ENCODE peak calls at places on chromosomes 6 and 20, in seven cellular contexts. Z, R, K, H, A, O and J are unnamed samples.
A peak's percentile ranks its signal among the peaks of the same experiment; 100 is the strongest.

GRCh38 chr6:136640132-136640915 is 90.1 kb upstream of the MAP7 start:
- DNase-seq in H (no peak), A (no peak), O (peak; percentile 34), K (no peak), R (no peak), Z (no peak), J (no peak)

GRCh38 chr6:117345292-117345610 is 79.9 kb downstream of the VGLL2 start:
- DNase-seq in Z (no peak), K (no peak), A (no peak), H (no peak), O (no peak), R (no peak), J (no peak)

GRCh38 chr20:1505871-1506270 is 14.7 kb upstream of the SIRPB2 start:
- DNase-seq in H (no peak), K (no peak), A (no peak), Z (no peak), R (no peak), O (peak; percentile 69), J (no peak)

GRCh38 chr6:81890846-81891245 is 138.4 kb upstream of the TENT5A start:
- DNase-seq in R (no peak), K (no peak), A (no peak), H (no peak), O (peak; percentile 89), Z (no peak), J (no peak)

GRCh38 chr6:52376763-52377162 is 14.8 kb downstream of the PAQR8 start:
- DNase-seq in K (no peak), H (no peak), Z (no peak), O (no peak), A (no peak), R (no peak), J (no peak)

GRCh38 chr6:99402458-99402857 is 8.5 kb upstream of the COQ3 start:
- DNase-seq in R (no peak), K (no peak), A (no peak), O (peak; percentile 31), Z (no peak), H (no peak), J (no peak)

GRCh38 chr6:2611092-2611491 is 139.6 kb downstream of the MYLK4 start:
- DNase-seq in H (no peak), Z (no peak), A (no peak), K (no peak), R (no peak), O (peak; percentile 12), J (peak; percentile 38)

GRCh38 chr20:25061821-25062530 is 4.0 kb upstream of the ACSS1 start:
- DNase-seq in O (no peak), A (no peak), Z (no peak), R (no peak), H (no peak), K (peak; percentile 42), J (peak; percentile 26)

GRCh38 chr6:105488521-105489212 is 85.8 kb upstream of the PREP start:
- DNase-seq in R (peak; percentile 36), K (no peak), A (no peak), H (no peak), Z (no peak), O (no peak), J (no peak)

GRCh38 chr20:36574278-36575065 is 1.1 kb downstream of the TGIF2 start:
- DNase-seq in O (no peak), K (peak; percentile 80), R (peak; percentile 40), Z (peak; percentile 46), A (no peak), H (peak; percentile 82), J (peak; percentile 79)

GRCh38 chr20:51586005-51586440 is 43.5 kb upstream of the NFATC2 start:
- DNase-seq in Z (peak; percentile 35), A (peak; percentile 63), O (peak; percentile 69), R (no peak), K (no peak), H (no peak), J (no peak)

GRCh38 chr20:22619272-22619671 is 34.9 kb upstream of the FOXA2 start:
- DNase-seq in H (no peak), Z (peak; percentile 41), O (no peak), K (no peak), A (no peak), R (no peak), J (no peak)

GRCh38 chr6:108302371-108302770 is 7.5 kb downstream of the AFG1L start:
- DNase-seq in Z (no peak), K (no peak), O (no peak), R (no peak), A (no peak), H (no peak), J (no peak)

GRCh38 chr6:141472123-141472522 is 660.6 kb upstream of the GJE1 start:
- DNase-seq in R (no peak), A (no peak), O (no peak), H (no peak), Z (no peak), K (no peak), J (no peak)

GRCh38 chr6:40520683-40521082 is 66.5 kb downstream of the LRFN2 start:
- DNase-seq in H (no peak), R (peak; percentile 45), Z (no peak), K (no peak), O (no peak), A (no peak), J (no peak)

GRCh38 chr6:40512340-40512739 is 74.8 kb downstream of the LRFN2 start:
- DNase-seq in A (no peak), R (no peak), H (no peak), Z (no peak), O (no peak), K (no peak), J (no peak)

GRCh38 chr6:40517654-40518053 is 69.5 kb downstream of the LRFN2 start:
- DNase-seq in K (no peak), A (no peak), R (no peak), Z (no peak), O (no peak), H (no peak), J (no peak)

GRCh38 chr6:40520108-40520507 is 67.1 kb downstream of the LRFN2 start:
- DNase-seq in O (no peak), H (no peak), Z (no peak), R (no peak), K (no peak), A (no peak), J (no peak)

DNA sequence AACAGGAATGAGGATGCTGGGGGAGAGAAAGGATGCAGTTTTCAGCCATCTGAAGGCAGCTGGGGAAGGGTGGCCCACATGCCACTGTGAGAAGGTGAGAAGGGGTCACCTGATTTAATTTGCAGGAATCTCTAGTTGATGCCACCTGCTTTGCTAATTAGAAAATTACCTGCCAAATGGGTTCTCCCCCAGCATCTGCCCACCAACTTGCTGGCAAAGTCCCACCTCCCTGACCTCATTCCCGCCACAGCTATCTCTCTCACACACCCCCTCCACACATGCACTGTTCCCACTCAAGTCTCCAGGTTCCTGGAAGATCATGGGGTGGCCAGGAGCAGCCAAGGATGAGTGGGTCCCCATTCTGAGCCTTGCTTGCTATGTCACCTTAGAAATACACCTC is 70.7 kb downstream of the LRFN2 start:
- DNase-seq in O (no peak), A (no peak), H (no peak), Z (no peak), R (no peak), K (no peak), J (no peak)
- H3K27ac ChIP-seq in O (no peak overlapping the region), A (no peak overlapping the region), H (no peak overlapping the region), Z (no peak overlapping the region), R (no peak overlapping the region), K (no peak overlapping the region), J (no peak overlapping the region)

DNA sequence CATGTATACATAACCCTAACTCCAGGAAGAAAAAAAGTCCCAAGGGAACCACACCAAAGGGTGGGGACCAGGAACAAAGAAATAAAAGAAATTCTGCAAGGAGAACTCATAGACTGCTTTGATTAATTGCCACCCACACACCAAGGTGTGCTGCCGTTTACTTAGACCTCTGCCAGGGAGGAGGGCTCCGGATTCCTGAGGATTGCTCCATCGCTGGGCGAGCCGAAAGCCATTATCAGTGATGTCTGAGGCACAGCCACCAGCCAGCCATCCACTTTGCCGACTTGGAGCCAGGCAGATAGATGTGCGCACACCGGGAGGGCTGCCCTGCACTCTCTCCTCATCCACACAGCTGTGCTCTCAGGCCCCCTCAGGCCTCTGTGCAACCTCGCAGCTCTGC is 272.7 kb upstream of the FOXQ1 start:
- DNase-seq in O (peak; percentile 47), R (no peak), K (no peak), A (no peak), H (peak; percentile 50), Z (no peak), J (no peak)
- TF ChIP-seq CTCF in O (no peak), R (no peak), K (no peak), A (no peak), H (no peak), Z (no peak), J (no peak)

GRCh38 chr20:49570828-49571552 is 3.1 kb upstream of the PTGIS start:
- DNase-seq in H (peak; percentile 68), K (peak; percentile 57), Z (no peak), R (no peak), A (no peak), O (no peak), J (no peak)
- H3K27ac ChIP-seq in H (peak overlapping the region; percentile 94), K (peak overlapping the region; percentile 75), Z (no peak overlapping the region), R (peak overlapping the region; percentile 93), A (no peak overlapping the region), O (no peak overlapping the region), J (no peak overlapping the region)

GRCh38 chr6:88921734-88922133 is 41.7 kb downstream of the RNGTT start:
- DNase-seq in K (no peak), R (no peak), Z (no peak), O (no peak), H (no peak), A (no peak), J (no peak)

GRCh38 chr6:88920088-88920487 is 43.3 kb downstream of the RNGTT start:
- DNase-seq in H (no peak), Z (no peak), A (no peak), K (no peak), O (no peak), R (no peak), J (no peak)

GRCh38 chr6:88920777-88921728 is 42.4 kb downstream of the RNGTT start:
- DNase-seq in K (no peak), H (no peak), A (no peak), R (no peak), O (no peak), Z (no peak), J (no peak)

GRCh38 chr6:88916615-88917198 is 46.7 kb downstream of the RNGTT start:
- DNase-seq in A (no peak), K (no peak), H (no peak), O (peak; percentile 71), R (no peak), Z (no peak), J (no peak)

GRCh38 chr6:88919032-88919431 is 44.4 kb downstream of the RNGTT start:
- DNase-seq in H (no peak), K (no peak), O (no peak), Z (no peak), A (no peak), R (no peak), J (no peak)
- TF ChIP-seq CTCF in H (no peak), K (no peak), O (peak; percentile 49), Z (peak; percentile 33), A (no peak), R (no peak), J (no peak)

DNA sequence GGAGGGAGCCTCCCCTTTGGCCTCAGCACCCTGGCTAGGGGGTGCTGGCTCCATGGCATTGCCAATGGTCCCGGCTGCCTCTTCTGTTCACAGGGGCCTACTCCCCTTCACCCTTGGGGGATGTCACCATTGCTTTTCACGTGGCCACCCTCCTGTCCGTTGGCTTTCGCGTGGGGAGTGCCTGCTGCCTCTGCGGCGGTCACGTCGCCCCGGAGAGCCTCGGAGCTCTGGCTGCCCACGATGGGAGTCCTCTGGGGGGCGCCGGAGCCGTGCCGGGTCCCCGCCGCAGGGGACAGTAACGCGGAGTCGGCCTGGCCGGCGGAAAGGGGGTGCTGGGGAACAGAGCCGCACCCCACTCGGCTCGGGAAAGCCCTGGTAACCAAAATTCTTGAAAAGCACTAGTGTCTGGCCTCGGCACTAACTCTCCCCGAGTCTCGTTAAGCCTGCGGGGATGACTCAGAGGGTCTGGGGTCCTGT is 661 bp upstream of the HEBP2 start:
- DNase-seq in R (peak; percentile 45), Z (peak; percentile 25), K (peak; percentile 71), A (no peak), O (peak; percentile 19), H (no peak), J (peak; percentile 81)
- H3K27ac ChIP-seq in R (peak overlapping the region; percentile 98), Z (peak overlapping the region; percentile 97), K (peak overlapping the region; percentile 90), A (peak overlapping the region; percentile 80), O (peak overlapping the region; percentile 89), H (peak overlapping the region; percentile 94), J (peak overlapping the region; percentile 89)